ENCODE peak calls at places on chromosomes 6 and 20, in five cellular contexts. U, T, S, N and K are unnamed samples.

GRCh38 chr6:169407338-169407737 is 153.7 kb upstream of the THBS2 start:
- DNase-seq in U (no peak), T (no peak), S (no peak), N (no peak), K (no peak)

GRCh38 chr6:21909321-21909720 is 315.8 kb downstream of the SOX4 start:
- DNase-seq in U (no peak), T (no peak), S (no peak), N (no peak), K (no peak)

GRCh38 chr20:45311589-45312211 is 3.6 kb upstream of the MATN4 start:
- DNase-seq in U (no peak), T (peak), S (peak), N (peak), K (no peak)

GRCh38 chr6:37109714-37110454 is 60.1 kb upstream of the PIM1 start:
- DNase-seq in U (no peak), T (no peak), S (no peak), N (no peak), K (no peak)

GRCh38 chr6:89840538-89840937 is 10.9 kb downstream of the CASP8AP2 start:
- DNase-seq in U (no peak), T (no peak), S (no peak), N (peak), K (no peak)

GRCh38 chr20:38640486-38640885 is 38.9 kb downstream of the ARHGAP40 start:
- DNase-seq in U (no peak), T (no peak), S (no peak), N (no peak), K (no peak)

GRCh38 chr6:168206186-168206585 is 113.4 kb downstream of the DACT2 start:
- DNase-seq in U (no peak), T (peak), S (no peak), N (no peak), K (no peak)

GRCh38 chr6:161073940-161074339 is 82.4 kb downstream of the MAP3K4 start:
- DNase-seq in U (no peak), T (no peak), S (no peak), N (no peak), K (no peak)

GRCh38 chr6:96926425-96926824 is 1.9 kb downstream of the KLHL32 start:
- DNase-seq in U (no peak), T (no peak), S (no peak), N (no peak), K (no peak)

GRCh38 chr20:8853805-8854338 is 215.0 kb upstream of the PLCB4 start:
- DNase-seq in U (peak), T (no peak), S (no peak), N (peak), K (peak)

GRCh38 chr20:8094845-8095244 is 37.2 kb upstream of the PLCB1 start:
- DNase-seq in U (no peak), T (no peak), S (no peak), N (no peak), K (no peak)

GRCh38 chr6:143878272-143878760 is 14.0 kb downstream of the ZC2HC1B start:
- DNase-seq in U (no peak), T (no peak), S (no peak), N (no peak), K (no peak)

GRCh38 chr20:824916-825315 is 8.6 kb upstream of the FAM110A start:
- DNase-seq in U (no peak), T (peak), S (no peak), N (no peak), K (no peak)

GRCh38 chr6:56046576-56046975 is 171.2 kb upstream of the BMP5 start:
- DNase-seq in U (no peak), T (peak), S (no peak), N (peak), K (no peak)

GRCh38 chr6:142863981-142864380 is 81.0 kb downstream of the HIVEP2 start:
- DNase-seq in U (no peak), T (no peak), S (no peak), N (no peak), K (no peak)

GRCh38 chr20:44516491-44516890 is 5.4 kb downstream of the SERINC3 start:
- DNase-seq in U (no peak), T (no peak), S (no peak), N (no peak), K (no peak)

GRCh38 chr6:67411036-67411435 is 1224.0 kb upstream of the ADGRB3 start:
- DNase-seq in U (no peak), T (no peak), S (no peak), N (no peak), K (no peak)

GRCh38 chr6:41278699-41279405 is 7.6 kb downstream of the TREM1 start:
- DNase-seq in U (no peak), T (no peak), S (peak), N (peak), K (no peak)

GRCh38 chr6:163760860-163761259 is 346.3 kb downstream of the QKI start:
- DNase-seq in U (no peak), T (no peak), S (no peak), N (no peak), K (no peak)

GRCh38 chr6:145714731-145715130 is 20.6 kb downstream of the EPM2A start:
- DNase-seq in U (no peak), T (no peak), S (no peak), N (no peak), K (no peak)

GRCh38 chr6:170200458-170200891 is 90.4 kb downstream of the DLL1 start:
- DNase-seq in U (no peak), T (no peak), S (no peak), N (peak), K (no peak)

GRCh38 chr20:17287998-17288397 is 61.2 kb downstream of the PCSK2 start:
- DNase-seq in U (no peak), T (no peak), S (no peak), N (no peak), K (no peak)

GRCh38 chr6:15816661-15817060 is 153.8 kb upstream of the DTNBP1 start:
- DNase-seq in U (no peak), T (no peak), S (no peak), N (no peak), K (no peak)

GRCh38 chr6:15810618-15811017 is 147.8 kb upstream of the DTNBP1 start:
- DNase-seq in U (no peak), T (no peak), S (no peak), N (no peak), K (no peak)

GRCh38 chr6:15817100-15817499 is 154.3 kb upstream of the DTNBP1 start:
- DNase-seq in U (no peak), T (no peak), S (no peak), N (no peak), K (no peak)

GRCh38 chr6:15811107-15811506 is 148.3 kb upstream of the DTNBP1 start:
- DNase-seq in U (no peak), T (no peak), S (no peak), N (no peak), K (no peak)
- TF ChIP-seq CTCF in U (no peak), T (no peak), S (no peak), N (no peak), K (no peak)

GRCh38 chr6:28598757-28599686 is 73.3 kb downstream of the GPX5 start:
- DNase-seq in U (no peak), T (no peak), S (no peak), N (no peak), K (no peak)

GRCh38 chr6:28603920-28604319 is 78.2 kb downstream of the GPX5 start:
- DNase-seq in U (no peak), T (no peak), S (no peak), N (no peak), K (no peak)

GRCh38 chr6:28600188-28600587 is 74.5 kb downstream of the GPX5 start:
- DNase-seq in U (no peak), T (no peak), S (no peak), N (no peak), K (no peak)

GRCh38 chr6:28597217-28597835 is 71.6 kb downstream of the GPX5 start:
- DNase-seq in U (no peak), T (no peak), S (no peak), N (peak), K (no peak)

DNA sequence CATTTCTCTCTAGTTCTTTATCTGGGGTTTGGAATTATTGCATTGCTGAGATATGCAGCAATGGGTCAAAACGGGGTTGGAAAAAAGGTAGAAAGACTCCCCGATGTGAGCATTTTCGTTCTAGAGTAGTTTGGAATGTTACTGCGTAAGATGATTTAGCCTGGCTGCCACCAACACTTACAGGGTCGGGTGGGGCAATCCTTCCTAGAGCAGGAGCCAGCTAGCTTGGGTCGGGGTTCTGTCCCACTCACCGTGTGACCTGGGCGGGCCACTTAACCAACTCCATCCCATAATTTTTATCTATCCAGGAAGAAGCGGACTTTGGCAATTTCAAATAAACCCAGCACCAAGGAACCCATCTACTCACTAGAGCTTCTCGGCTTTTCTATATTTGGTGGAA is 72.2 kb downstream of the GPX5 start:
- DNase-seq in U (no peak), T (no peak), S (no peak), N (no peak), K (no peak)
- H3K4me3 ChIP-seq in U (no peak), T (no peak), S (no peak), N (peak), K (no peak)

DNA sequence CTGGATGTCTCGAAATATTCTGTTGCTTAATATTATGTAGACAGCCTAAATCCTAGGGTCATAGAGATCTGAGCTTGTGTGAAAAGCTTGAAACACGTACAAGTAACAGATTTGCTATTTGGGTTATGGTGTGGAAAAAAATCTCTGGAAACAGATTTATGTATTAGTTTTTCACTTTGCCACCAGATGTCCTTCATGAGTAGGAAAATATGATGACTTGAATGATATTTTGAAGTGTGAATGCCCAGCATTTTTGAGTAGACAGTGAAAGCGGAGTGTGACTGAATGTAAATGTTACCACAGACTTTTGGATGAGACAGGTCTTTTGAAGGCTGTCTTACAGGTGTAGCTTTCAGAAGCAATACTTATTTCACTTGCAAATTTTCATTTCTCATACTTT is 4.2 kb upstream of the BMP6 start:
- DNase-seq in U (no peak), T (no peak), S (no peak), N (no peak), K (peak)
- TF ChIP-seq CTCF in U (peak), T (peak), S (no peak), N (peak), K (peak)

DNA sequence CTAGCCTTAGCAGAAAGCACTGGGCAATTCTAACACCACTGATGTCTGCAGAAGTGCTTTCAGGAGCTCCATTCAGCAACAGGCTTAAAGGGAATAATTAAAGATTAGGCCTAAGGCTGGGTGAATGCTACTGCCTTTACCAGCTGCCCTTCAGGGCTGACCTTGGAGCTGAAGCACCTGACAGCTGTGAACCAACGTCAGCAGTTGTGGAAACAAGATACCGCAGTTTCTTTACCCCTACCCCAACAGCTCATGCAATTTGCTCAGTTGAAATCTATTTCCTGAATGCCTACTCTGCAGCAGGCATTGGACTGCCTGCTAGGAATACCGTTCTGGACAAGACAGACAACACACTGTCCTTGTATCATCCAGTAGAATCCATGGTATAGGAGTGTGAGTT is 51.5 kb upstream of the ADTRP start:
- DNase-seq in U (no peak), T (no peak), S (no peak), N (no peak), K (no peak)
- H3K4me3 ChIP-seq in U (no peak), T (no peak), S (no peak), N (no peak), K (no peak)

GRCh38 chr6:127695108-127695507 is 118.1 kb downstream of the C6orf58 start:
- DNase-seq in U (no peak), T (peak), S (no peak), N (no peak), K (no peak)

GRCh38 chr6:127690588-127690987 is 113.6 kb downstream of the C6orf58 start:
- DNase-seq in U (no peak), T (no peak), S (no peak), N (no peak), K (no peak)

GRCh38 chr6:127690092-127690491 is 113.1 kb downstream of the C6orf58 start:
- DNase-seq in U (peak), T (no peak), S (no peak), N (peak), K (no peak)

DNA sequence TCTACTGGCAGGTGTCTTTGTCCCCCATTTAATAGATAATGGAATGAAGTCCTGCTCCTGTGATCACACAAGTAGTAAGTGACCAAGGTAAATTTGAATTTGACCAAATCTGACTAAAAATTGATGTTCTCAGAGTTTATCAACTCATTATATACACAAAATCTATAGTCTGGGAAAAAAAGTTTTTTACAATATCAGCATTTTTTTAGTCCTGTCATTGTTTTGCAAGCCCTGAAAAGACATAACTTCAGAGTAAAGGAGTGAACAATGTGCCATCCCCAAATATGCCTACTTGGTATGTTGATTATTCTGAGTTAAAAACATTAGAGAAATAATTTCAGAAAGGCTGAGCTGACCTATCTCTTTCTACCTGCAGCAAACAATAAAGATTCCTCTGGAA is 114.2 kb downstream of the C6orf58 start:
- DNase-seq in U (no peak), T (no peak), S (no peak), N (no peak), K (no peak)
- TF ChIP-seq CTCF in U (no peak), T (no peak), S (no peak), N (no peak), K (no peak)

DNA sequence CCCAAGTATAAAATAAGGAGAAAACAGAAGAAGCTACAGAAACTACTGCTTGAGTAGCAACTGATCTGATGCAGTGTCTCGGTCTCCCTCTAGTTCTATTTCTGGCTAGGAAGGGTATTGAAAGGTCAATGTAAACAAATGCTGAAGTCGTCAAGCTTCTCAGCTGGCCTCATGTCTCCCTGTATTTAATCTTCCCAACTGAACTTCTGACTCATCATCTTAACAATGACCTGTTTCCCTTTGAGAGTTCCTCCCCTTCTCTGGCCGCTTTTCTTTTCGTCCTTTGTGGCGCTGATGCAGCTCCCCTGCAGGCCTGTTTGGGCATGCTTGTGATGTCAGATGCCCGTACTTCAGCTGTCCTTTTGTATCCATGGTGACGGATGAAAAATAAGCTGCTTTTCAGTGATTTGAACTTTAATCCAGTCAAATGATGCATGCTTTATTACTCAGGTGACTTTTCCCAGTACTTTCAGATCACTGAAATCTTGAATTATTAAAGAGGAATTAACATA is 7.8 kb upstream of the LCA5 start:
- DNase-seq in U (peak), T (peak), S (no peak), N (peak), K (peak)
- H3K4me3 ChIP-seq in U (no peak), T (peak), S (no peak), N (peak), K (peak)

DNA sequence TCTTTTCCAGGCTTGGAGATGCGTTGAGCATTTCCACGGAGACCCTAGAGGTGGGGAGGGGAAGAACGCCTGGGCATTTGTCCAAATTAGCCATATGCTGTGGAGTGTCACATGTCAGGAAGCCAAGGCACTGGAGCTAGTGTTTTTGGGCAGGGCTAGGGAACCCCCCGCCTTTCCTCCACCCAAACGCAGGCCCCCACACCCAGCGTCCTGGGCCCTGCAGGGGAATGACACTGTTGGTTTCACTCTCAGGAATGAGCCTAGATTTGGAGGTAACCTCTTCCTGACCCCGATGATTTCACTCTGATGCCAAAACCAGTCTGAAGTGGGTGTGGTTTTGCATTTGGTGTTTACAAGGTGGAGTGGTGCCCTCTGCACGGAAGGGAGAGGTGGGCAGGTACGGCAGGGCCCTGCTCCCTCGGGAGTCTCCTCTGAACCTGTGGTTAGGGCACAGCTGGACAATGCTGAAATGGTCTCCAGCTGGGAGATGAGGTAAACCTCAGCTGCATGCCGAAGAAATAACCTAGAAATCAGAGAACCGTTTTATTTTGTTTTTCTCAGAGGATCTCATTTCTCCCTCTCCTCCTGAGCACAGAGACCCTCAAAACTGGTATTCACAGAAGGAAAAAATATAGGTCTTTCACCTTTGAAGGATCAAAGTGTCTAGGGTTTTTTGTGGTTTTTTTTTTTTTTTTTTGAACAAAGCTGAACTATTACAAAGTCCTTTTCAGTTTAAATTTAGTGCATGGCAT is 29.6 kb downstream of the MTHFD1L start:
- DNase-seq in U (no peak), T (no peak), S (no peak), N (peak), K (peak)
- TF ChIP-seq CTCF in U (peak), T (no peak), S (no peak), N (peak), K (no peak)

GRCh38 chr6:136551103-136551502 is 881 bp upstream of the MAP7 start:
- DNase-seq in U (no peak), T (no peak), S (no peak), N (no peak), K (no peak)
- H3K4me3 ChIP-seq in U (no peak), T (peak), S (no peak), N (peak), K (no peak)

GRCh38 chr20:63980806-63981728 is at the start of gene PRPF6:
- DNase-seq in U (peak), T (peak), S (peak), N (peak), K (peak)

GRCh38 chr20:63978319-63979220 is 872 bp downstream of the SAMD10 start:
- DNase-seq in U (no peak), T (peak), S (no peak), N (no peak), K (no peak)

GRCh38 chr20:63979221-63979548 is 257 bp downstream of the SAMD10 start:
- DNase-seq in U (no peak), T (peak), S (no peak), N (no peak), K (no peak)

GRCh38 chr20:63980317-63980805 is 571 bp upstream of the PRPF6 start:
- DNase-seq in U (no peak), T (no peak), S (no peak), N (no peak), K (no peak)

DNA sequence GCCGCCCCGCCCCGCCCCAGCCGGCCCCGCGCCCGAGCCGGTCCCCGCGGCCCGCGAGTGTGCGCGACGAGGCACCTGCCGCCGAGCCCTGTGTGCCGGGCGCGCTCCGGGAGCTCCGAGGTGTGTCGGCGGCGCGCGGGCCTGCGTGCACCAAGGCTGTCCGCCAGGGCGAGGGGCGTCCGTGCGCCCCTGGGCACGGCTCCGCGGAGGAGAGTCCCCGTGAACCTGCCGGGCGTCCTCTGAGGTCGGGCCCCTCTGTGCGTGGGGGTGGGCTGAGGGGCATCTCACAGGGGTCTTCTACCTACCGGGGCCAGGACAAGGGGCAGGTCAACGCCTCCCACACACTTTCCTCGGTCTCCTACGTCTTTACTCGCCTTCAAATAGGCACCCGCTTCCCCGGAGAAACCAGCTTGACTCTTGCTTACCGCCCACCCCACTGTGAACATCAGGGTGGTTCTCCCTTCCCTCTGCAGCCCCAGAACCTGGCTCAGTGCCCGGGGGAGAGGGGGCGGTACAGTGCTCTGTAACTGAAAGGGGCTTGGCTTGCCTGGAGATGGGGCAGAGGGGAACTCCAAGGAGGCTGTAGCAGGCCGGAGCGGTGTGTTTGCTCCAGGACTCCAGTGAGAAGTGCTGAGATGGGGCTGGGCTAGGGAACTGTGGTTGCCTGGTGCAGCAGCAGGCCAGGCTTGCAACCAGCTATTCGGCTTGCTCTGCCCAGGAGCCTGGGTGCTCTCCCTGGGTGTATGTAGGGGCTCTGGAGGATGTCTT is at the start of gene SAMD10:
- DNase-seq in U (no peak), T (peak), S (peak), N (peak), K (no peak)
- TF ChIP-seq CTCF in U (peak), T (peak), S (no peak), N (no peak), K (peak)